ENCODE peak calls at places on chromosomes 12 and 14, in four cellular contexts. P is nucleus accumbens, T is NCI-H1092, W is HT1080. M is an unnamed sample.

GRCh38 chr12:45789025-45789424 is 59.5 kb downstream of the ARID2 start:
- DNase-seq in W (no peak), P (no peak), T (no peak), M (no peak)

GRCh38 chr12:121017966-121018491 is 1.7 kb upstream of the C12orf43 start:
- DNase-seq in W (no peak), P (no peak), T (no peak), M (no peak)

GRCh38 chr12:119817944-119818343 is 59.2 kb downstream of the CIT start:
- DNase-seq in T (no peak), W (no peak), P (no peak), M (no peak)

GRCh38 chr12:16581416-16581815 is 24.5 kb downstream of the LMO3 start:
- DNase-seq in W (no peak), P (no peak), T (no peak), M (no peak)

GRCh38 chr12:129096968-129097367 is 243.7 kb downstream of the GLT1D1 start:
- DNase-seq in T (no peak), W (no peak), P (no peak), M (no peak)

GRCh38 chr14:50741571-50741970 is 73.5 kb upstream of the SAV1 start:
- DNase-seq in P (no peak), T (no peak), W (peak), M (no peak)

GRCh38 chr14:79411403-79412174 is 799.7 kb downstream of the DIO2 start:
- DNase-seq in W (peak), T (no peak), P (no peak), M (no peak)

GRCh38 chr14:20857630-20858261 is 33.4 kb upstream of the RNASE3 start:
- DNase-seq in P (peak), W (peak), T (peak), M (peak)

GRCh38 chr12:49195734-49196133 is 6.9 kb upstream of the TUBA1A start:
- DNase-seq in T (no peak), P (no peak), W (no peak), M (no peak)

GRCh38 chr12:14018080-14018479 is 36.7 kb upstream of the GRIN2B start:
- DNase-seq in P (no peak), T (no peak), W (no peak), M (no peak)

GRCh38 chr12:12902036-12902435 is 10.7 kb downstream of the GPRC5A start:
- DNase-seq in T (no peak), W (peak), P (no peak), M (no peak)

GRCh38 chr12:28177862-28178261 is 12.4 kb upstream of the CCDC91 start:
- DNase-seq in T (no peak), P (no peak), W (no peak), M (no peak)

GRCh38 chr12:49358548-49359141 is 8.6 kb upstream of the SPATS2 start:
- DNase-seq in W (peak), P (no peak), T (peak), M (peak)

M was measured in head of caudate nucleus.